ENCODE peak calls at places on chromosomes 12 and 14, in six cellular contexts. T is ELR, S is Calu3, D is H9, U is NCI-H748 treated with DMSO at 0.1 percent for 48 hours, B is DMS 273 treated with DMSO at 0.1 percent for 48 hours. E is an unnamed sample.

GRCh38 chr12:4540170-4540569 is 1.5 kb downstream of the RAD51AP1 start:
- DNase-seq in T (no peak), S (no peak), D (no peak), U (no peak), B (no peak), E (no peak)

GRCh38 chr14:90453401-90453951 is 56.6 kb downstream of the CALM1 start:
- DNase-seq in T (no peak), S (no peak), D (no peak), U (no peak), B (no peak), E (peak)

GRCh38 chr12:115210533-115211252 is 526.7 kb upstream of the TBX3 start:
- DNase-seq in T (no peak), S (no peak), D (no peak), U (no peak), B (no peak), E (no peak)

GRCh38 chr12:79934309-79935020 is 432 bp downstream of the PPP1R12A start:
- DNase-seq in T (peak), S (peak), D (peak), U (no peak), B (no peak), E (no peak)

GRCh38 chr14:36580856-36581831 is 1.3 kb downstream of the NKX2-8 start:
- DNase-seq in T (peak), S (peak), D (peak), U (peak), B (no peak), E (no peak)

GRCh38 chr12:118980407-118981014 is 830 bp upstream of the SRRM4 start:
- DNase-seq in T (no peak), S (no peak), D (peak), U (peak), B (peak), E (peak)

GRCh38 chr12:92905811-92906554 is 23.1 kb downstream of the EEA1 start:
- DNase-seq in T (peak), S (no peak), D (no peak), U (no peak), B (no peak), E (no peak)

GRCh38 chr14:86944434-86944833 is 1048.5 kb downstream of the GALC start:
- DNase-seq in T (no peak), S (no peak), D (no peak), U (no peak), B (no peak), E (no peak)

GRCh38 chr12:112557954-112558630 is 139.3 kb downstream of the PTPN11 start:
- DNase-seq in T (no peak), S (no peak), D (no peak), U (peak), B (no peak), E (no peak)

GRCh38 chr14:58898655-58899316 is 261.0 kb downstream of the DACT1 start:
- DNase-seq in T (peak), S (no peak), D (no peak), U (no peak), B (no peak), E (no peak)

GRCh38 chr12:67355428-67356385 is 86.5 kb downstream of the CAND1 start:
- DNase-seq in T (peak), S (peak), D (no peak), U (peak), B (peak), E (peak)

GRCh38 chr12:1047898-1048660 is 57.1 kb downstream of the ERC1 start:
- DNase-seq in T (no peak), S (no peak), D (no peak), U (no peak), B (peak), E (peak)

GRCh38 chr12:27031531-27031930 is 9.2 kb downstream of the MED21 start:
- DNase-seq in T (no peak), S (no peak), D (no peak), U (no peak), B (no peak), E (no peak)

GRCh38 chr14:73057939-73058223 is 453 bp upstream of the RBM25 start:
- DNase-seq in T (no peak), S (no peak), D (no peak), U (no peak), B (no peak), E (no peak)

GRCh38 chr12:47277972-47278448 is 198.3 kb upstream of the AMIGO2 start:
- DNase-seq in T (peak), S (peak), D (no peak), U (no peak), B (no peak), E (no peak)

GRCh38 chr14:22305563-22306127 is 283.4 kb downstream of the DAD1 start:
- DNase-seq in T (no peak), S (no peak), D (no peak), U (no peak), B (no peak), E (no peak)

GRCh38 chr12:49279706-49280159 is 14.9 kb downstream of the TUBA1C start:
- DNase-seq in T (no peak), S (no peak), D (peak), U (no peak), B (peak), E (no peak)

GRCh38 chr14:39492267-39492666 is 60.0 kb upstream of the FBXO33 start:
- DNase-seq in T (peak), S (no peak), D (no peak), U (no peak), B (no peak), E (no peak)

GRCh38 chr12:14618990-14619389 is 51.3 kb upstream of the PLBD1 start:
- DNase-seq in T (peak), S (peak), D (no peak), U (no peak), B (no peak), E (no peak)

GRCh38 chr12:39127401-39127800 is 222.0 kb upstream of the CPNE8 start:
- DNase-seq in T (peak), S (no peak), D (no peak), U (no peak), B (no peak), E (peak)

GRCh38 chr12:122753213-122753571 is 568 bp downstream of the DENR start:
- DNase-seq in T (peak), S (no peak), D (no peak), U (no peak), B (no peak), E (no peak)

GRCh38 chr12:77855548-77855947 is 24.9 kb downstream of the NAV3 start:
- DNase-seq in T (peak), S (no peak), D (no peak), U (no peak), B (no peak), E (peak)

GRCh38 chr12:66916189-66916588 is 237.3 kb upstream of the GRIP1 start:
- DNase-seq in T (no peak), S (no peak), D (no peak), U (no peak), B (no peak), E (no peak)

GRCh38 chr14:88551936-88552565 is 2.8 kb downstream of the PTPN21 start:
- DNase-seq in T (peak), S (peak), D (peak), U (peak), B (no peak), E (no peak)

GRCh38 chr12:93377252-93377542 is 528 bp upstream of the NUDT4 start:
- DNase-seq in T (no peak), S (no peak), D (no peak), U (no peak), B (no peak), E (no peak)

GRCh38 chr12:6267007-6267721 is 43.3 kb upstream of the PLEKHG6 start:
- DNase-seq in T (no peak), S (no peak), D (no peak), U (no peak), B (no peak), E (peak)

E was measured in NCI-H446.